ENCODE peak calls at places on chromosomes 13 and 19, in nine cellular contexts. A is stimulated activated CD4-positive, alpha-beta T cell treated with anti-CD3 and anti-CD28 coated beads, Interleukin-4, amount 100 ng/mL, for 48 hours; Q is stimulated activated CD8-positive, alpha-beta memory T cell treated with anti-CD3 and anti-CD28 coated beads, Interleukin-4, amount 100 ng/mL, for 1 hour; L is CD8-positive, alpha-beta memory T cell; G is brain microvascular endothelial cell; Z is AG09319; C is Peyer's patch; U is NCI-H345; F is HFFc6. W is an unnamed sample.

GRCh38 chr19:46115396-46116109 is 8.9 kb downstream of the IGFL3 start:
- DNase-seq in C (no peak), Q (no peak), G (peak), A (peak), F (peak), L (no peak), Z (peak), U (no peak), W (peak)

GRCh38 chr13:40445557-40445990 is 220.9 kb downstream of the FOXO1 start:
- DNase-seq in Q (no peak), U (peak), A (no peak), Z (no peak), G (peak), L (no peak), F (no peak), C (peak), W (no peak)

GRCh38 chr19:5074830-5075394 is 106.0 kb downstream of the KDM4B start:
- DNase-seq in Q (no peak), C (no peak), G (no peak), A (no peak), U (no peak), Z (no peak), L (no peak), F (no peak), W (no peak)

GRCh38 chr19:2602391-2603181 is 99.9 kb downstream of the GNG7 start:
- DNase-seq in L (no peak), Q (no peak), U (no peak), F (peak), C (no peak), G (peak), Z (peak), A (no peak), W (peak)

GRCh38 chr19:3132971-3133792 is 2.7 kb upstream of the GNA15 start:
- DNase-seq in C (peak), Z (no peak), G (peak), F (peak), Q (peak), L (peak), U (peak), A (peak), W (no peak)

GRCh38 chr13:74867460-74867859 is 614.5 kb downstream of the TBC1D4 start:
- DNase-seq in G (peak), Z (no peak), C (no peak), Q (no peak), F (peak), L (no peak), A (no peak), U (no peak), W (no peak)

GRCh38 chr13:106768991-106769390 is 201.1 kb upstream of the ARGLU1 start:
- DNase-seq in Z (no peak), C (no peak), L (no peak), G (no peak), Q (no peak), F (no peak), A (no peak), U (no peak), W (no peak)

GRCh38 chr13:106100261-106100919 is 435.1 kb downstream of the EFNB2 start:
- DNase-seq in A (no peak), L (no peak), G (no peak), Q (no peak), U (no peak), F (no peak), Z (no peak), C (no peak), W (no peak)

GRCh38 chr13:114089341-114089740 is 43.1 kb downstream of the RASA3 start:
- DNase-seq in F (no peak), U (no peak), A (no peak), L (no peak), Q (no peak), Z (no peak), G (no peak), C (no peak), W (no peak)

GRCh38 chr19:17103177-17103576 is 27.6 kb downstream of the MYO9B start:
- DNase-seq in G (peak), Q (no peak), F (peak), U (no peak), C (no peak), A (no peak), L (no peak), Z (no peak), W (peak)

GRCh38 chr19:1524206-1524971 is 512 bp downstream of the PLK5 start:
- DNase-seq in G (no peak), Q (no peak), L (no peak), C (no peak), A (no peak), U (no peak), Z (no peak), F (no peak), W (no peak)

GRCh38 chr19:22595422-22595821 is 38.7 kb upstream of the ZNF492 start:
- DNase-seq in C (no peak), L (no peak), A (no peak), Q (no peak), Z (no peak), U (no peak), G (no peak), F (no peak), W (no peak)

GRCh38 chr19:38861368-38861767 is 11.6 kb upstream of the HNRNPL start:
- DNase-seq in L (no peak), U (no peak), C (no peak), Q (no peak), F (no peak), G (no peak), Z (no peak), A (no peak), W (no peak)

GRCh38 chr13:24716011-24716410 is 35.8 kb downstream of the ATP12A start:
- DNase-seq in Z (no peak), A (no peak), C (no peak), G (no peak), U (no peak), L (no peak), F (no peak), Q (no peak), W (no peak)

GRCh38 chr13:52061587-52061986 is 37.1 kb downstream of the UTP14C start:
- DNase-seq in G (no peak), Q (no peak), L (no peak), F (no peak), Z (no peak), C (no peak), U (no peak), A (no peak), W (no peak)

GRCh38 chr19:40550951-40551350 is 25.7 kb upstream of the SHKBP1 start:
- DNase-seq in G (no peak), Z (no peak), Q (no peak), U (no peak), C (no peak), L (no peak), A (no peak), F (no peak), W (no peak)

GRCh38 chr13:103941506-103942148 is 875.4 kb upstream of the SLC10A2 start:
- DNase-seq in A (no peak), G (peak), C (no peak), Q (no peak), L (no peak), U (no peak), F (no peak), Z (no peak), W (no peak)

GRCh38 chr13:75417006-75417384 is 65.0 kb downstream of the TBC1D4 start:
- DNase-seq in A (no peak), L (no peak), Q (no peak), Z (no peak), U (no peak), G (no peak), F (no peak), C (no peak), W (no peak)

GRCh38 chr13:50149932-50150331 is 134.7 kb downstream of the KCNRG start:
- DNase-seq in U (no peak), C (no peak), Q (no peak), A (no peak), L (no peak), Z (no peak), G (no peak), F (no peak), W (no peak)

GRCh38 chr13:72104656-72105180 is 237.7 kb upstream of the DACH1 start:
- DNase-seq in C (no peak), Q (no peak), U (no peak), A (no peak), Z (no peak), F (no peak), L (no peak), G (peak), W (no peak)

GRCh38 chr13:111668451-111668850 is 348.0 kb downstream of the TEX29 start:
- DNase-seq in A (no peak), F (no peak), L (no peak), Q (no peak), G (no peak), U (no peak), C (no peak), Z (no peak), W (no peak)

GRCh38 chr13:76600086-76600485 is 286.1 kb downstream of the KCTD12 start:
- DNase-seq in L (no peak), Z (no peak), U (no peak), G (peak), C (no peak), Q (no peak), A (no peak), F (no peak), W (no peak)

GRCh38 chr19:10927691-10928562 is 512 bp downstream of the YIPF2 start:
- DNase-seq in Q (no peak), A (no peak), Z (no peak), G (no peak), L (no peak), U (no peak), C (peak), F (peak), W (no peak)

GRCh38 chr19:31304877-31305312 is 44.3 kb downstream of the TSHZ3 start:
- DNase-seq in L (no peak), G (no peak), Z (no peak), C (no peak), U (no peak), A (no peak), Q (no peak), F (no peak), W (no peak)

GRCh38 chr13:98746968-98747367 is 5.5 kb downstream of the SLC15A1 start:
- DNase-seq in C (no peak), L (no peak), A (no peak), Z (no peak), Q (no peak), F (peak), U (no peak), G (peak), W (no peak)

GRCh38 chr13:39784347-39784746 is 128.9 kb downstream of the COG6 start:
- DNase-seq in L (no peak), G (no peak), C (no peak), A (no peak), U (no peak), F (peak), Q (no peak), Z (no peak), W (no peak)

W was measured in midbrain.